ENCODE peak calls at places on chromosomes 5 and 9, in seven cellular contexts. V is cardiac muscle cell, D is colonic mucosa, M is vagina, A is neural crest cell, L is IMR-90, J is RWPE1. E is an unnamed sample.

GRCh38 chr9:80841888-80842287 is 847.5 kb downstream of the TLE1 start:
- DNase-seq in L (no peak), J (no peak), A (no peak), D (no peak), V (no peak), M (no peak), E (no peak)

GRCh38 chr9:121055642-121056143 is 5.6 kb upstream of the C5 start:
- DNase-seq in A (no peak), D (no peak), L (peak; percentile 3), V (no peak), M (no peak), J (no peak), E (no peak)

GRCh38 chr5:178478370-178478769 is 111.8 kb downstream of the COL23A1 start:
- DNase-seq in A (no peak), L (no peak), V (no peak), J (no peak), D (no peak), M (no peak), E (no peak)

GRCh38 chr5:161333194-161333880 is 213.2 kb downstream of the GABRB2 start:
- DNase-seq in D (no peak), J (no peak), M (no peak), V (no peak), A (no peak), L (no peak), E (no peak)

GRCh38 chr9:130499804-130500263 is 55.1 kb downstream of the ASS1 start:
- DNase-seq in M (no peak), D (peak; percentile 84), V (no peak), J (peak; percentile 56), L (no peak), A (no peak), E (no peak)

GRCh38 chr5:150347003-150347402 is 10.5 kb upstream of the TCOF1 start:
- DNase-seq in D (no peak), V (no peak), L (no peak), J (no peak), M (no peak), A (no peak), E (no peak)

GRCh38 chr5:122063836-122064235 is 14.2 kb downstream of the LOX start:
- DNase-seq in J (no peak), L (peak; percentile 79), V (no peak), M (no peak), D (no peak), A (no peak), E (no peak)

GRCh38 chr9:113309204-113309813 is 6.1 kb upstream of the RNF183 start:
- DNase-seq in V (peak; percentile 43), J (peak; percentile 68), L (peak; percentile 59), D (peak; percentile 58), M (no peak), A (no peak), E (no peak)

GRCh38 chr9:88672874-88673695 is 138.1 kb downstream of the NXNL2 start:
- DNase-seq in M (no peak), V (no peak), L (no peak), D (no peak), J (no peak), A (no peak), E (no peak)

GRCh38 chr5:158979749-158980521 is 119.8 kb downstream of the EBF1 start:
- DNase-seq in L (peak; percentile 29), J (peak; percentile 35), V (peak; percentile 14), D (no peak), M (no peak), A (peak; percentile 18), E (no peak)

GRCh38 chr5:62043289-62044274 is 262.4 kb upstream of the KIF2A start:
- DNase-seq in A (no peak), J (no peak), L (no peak), D (no peak), V (no peak), M (no peak), E (no peak)

GRCh38 chr9:122444366-122444765 is 33.4 kb downstream of the OR1J1 start:
- DNase-seq in V (no peak), A (no peak), D (no peak), L (peak; percentile 84), M (no peak), J (no peak), E (no peak)

GRCh38 chr9:70921126-70921525 is 200.3 kb downstream of the TRPM3 start:
- DNase-seq in L (peak; percentile 64), M (no peak), D (no peak), J (no peak), V (no peak), A (no peak), E (no peak)

GRCh38 chr5:168219515-168220410 is 71.7 kb upstream of the WWC1 start:
- DNase-seq in L (peak; percentile 63), V (peak; percentile 78), J (peak; percentile 89), M (no peak), D (peak; percentile 72), A (peak; percentile 66), E (peak; percentile 53)

GRCh38 chr9:131046093-131046380 is 37.1 kb downstream of the LAMC3 start:
- DNase-seq in D (no peak), M (no peak), J (no peak), V (no peak), L (no peak), A (no peak), E (no peak)

GRCh38 chr9:71987471-71988371 is 72.7 kb downstream of the C9orf57 start:
- DNase-seq in L (no peak), A (no peak), M (no peak), D (no peak), J (no peak), V (no peak), E (no peak)

DNA sequence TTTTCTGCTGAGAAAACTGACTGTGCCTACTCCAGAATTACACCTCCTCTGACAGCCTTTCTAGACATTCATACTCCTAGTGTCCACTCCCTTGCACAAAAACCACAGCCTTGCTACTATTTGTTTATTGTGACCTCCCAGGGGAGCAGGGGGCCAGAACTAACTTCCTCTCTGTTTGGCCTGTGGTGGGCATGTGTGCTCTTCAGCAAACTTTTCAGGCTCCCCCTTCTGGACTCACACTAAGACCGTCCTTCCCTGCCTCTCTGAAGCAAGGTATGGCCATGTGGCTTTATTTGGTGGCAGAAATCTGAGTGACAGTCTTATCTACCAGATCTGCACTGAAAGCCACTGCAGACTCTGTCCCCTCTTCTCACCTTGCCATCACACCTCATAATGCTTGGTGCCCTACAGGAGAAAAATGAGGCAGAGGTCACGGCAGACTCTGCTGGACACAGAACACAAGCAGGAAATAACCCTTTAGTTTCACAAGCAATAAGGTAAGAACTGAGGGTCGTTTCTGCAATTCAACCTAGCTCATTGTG is 28.2 kb downstream of the LIFR start:
- DNase-seq in J (no peak), A (no peak), V (no peak), M (no peak), L (no peak), D (no peak), E (no peak)
- TF ChIP-seq CTCF in J (no peak), A (no peak), V (no peak), M (no peak), L (no peak), D (no peak), E (no peak)

GRCh38 chr5:78234804-78235203 is 59.7 kb downstream of the AP3B1 start:
- DNase-seq in D (no peak), M (no peak), L (no peak), V (no peak), A (no peak), J (no peak), E (no peak)

GRCh38 chr5:78232163-78232562 is 62.3 kb downstream of the AP3B1 start:
- DNase-seq in V (no peak), A (no peak), M (no peak), L (no peak), J (peak; percentile 13), D (no peak), E (no peak)

GRCh38 chr5:78237911-78238310 is 56.6 kb downstream of the AP3B1 start:
- DNase-seq in M (no peak), J (no peak), D (no peak), L (no peak), V (no peak), A (no peak), E (no peak)

GRCh38 chr5:78236046-78236445 is 58.5 kb downstream of the AP3B1 start:
- DNase-seq in J (no peak), A (no peak), L (peak; percentile 24), D (no peak), M (no peak), V (no peak), E (no peak)

GRCh38 chr5:78235289-78235688 is 59.2 kb downstream of the AP3B1 start:
- DNase-seq in A (no peak), D (no peak), M (no peak), J (no peak), V (no peak), L (peak; percentile 56), E (no peak)
- TF ChIP-seq CTCF in A (no peak), D (no peak), M (no peak), J (no peak), V (no peak), L (no peak), E (no peak)

DNA sequence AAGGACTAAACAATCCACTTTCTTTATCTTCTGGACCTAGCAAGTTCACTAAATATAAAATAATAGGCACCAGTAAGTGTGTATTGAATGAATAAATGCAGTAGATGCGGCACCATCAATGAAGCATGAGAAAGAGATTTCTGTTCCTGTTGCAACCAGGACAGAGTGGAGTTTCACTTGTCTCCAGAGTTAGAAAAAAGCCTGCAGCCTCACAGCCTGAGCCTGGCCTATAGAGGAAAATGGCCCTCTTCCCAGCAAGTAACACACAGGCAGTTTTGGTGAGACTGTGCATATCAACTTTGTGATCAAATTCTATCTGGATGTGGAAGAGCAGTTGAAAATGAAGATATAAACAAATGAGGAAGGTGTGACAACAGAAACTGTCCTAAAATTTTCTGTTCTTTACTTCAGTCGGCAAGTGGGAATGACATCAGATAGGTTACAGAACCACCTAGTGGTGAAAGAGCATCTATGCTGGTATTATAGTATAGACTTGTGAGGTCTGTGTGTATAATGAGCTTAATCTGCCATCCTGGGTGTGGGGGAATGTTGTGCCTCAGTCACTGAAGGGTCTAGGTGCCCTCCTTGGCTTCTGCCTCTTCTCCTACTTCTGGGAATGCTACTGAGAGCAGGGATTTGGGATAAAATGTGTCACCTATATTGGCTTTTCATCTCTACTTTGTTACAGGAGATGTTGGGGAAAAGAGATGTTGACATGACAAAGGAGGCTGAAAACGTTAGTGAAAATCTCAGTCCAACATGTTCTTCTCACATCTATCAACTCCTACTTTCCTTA is 28.2 kb downstream of the YIPF5 start:
- DNase-seq in J (peak; percentile 66), A (no peak), M (no peak), V (peak; percentile 47), D (no peak), L (peak; percentile 67), E (no peak)
- TF ChIP-seq CTCF in J (peak; percentile 75), A (peak; percentile 80), M (peak; percentile 10), V (peak; percentile 69), D (peak; percentile 53), L (peak; percentile 76), E (peak; percentile 80)

GRCh38 chr5:134006119-134006514 is 1.3 kb upstream of the VDAC1 start:
- DNase-seq in J (no peak), M (no peak), V (no peak), D (no peak), L (no peak), A (no peak), E (no peak)

GRCh38 chr5:134005415-134006118 is 792 bp upstream of the VDAC1 start:
- DNase-seq in J (no peak), M (no peak), L (no peak), V (peak; percentile 44), D (peak; percentile 68), A (no peak), E (peak; percentile 37)

GRCh38 chr5:134003064-134003956 is 1.5 kb downstream of the VDAC1 start:
- DNase-seq in M (no peak), V (no peak), A (no peak), L (no peak), J (peak; percentile 41), D (no peak), E (no peak)

GRCh38 chr5:134003957-134004625 is 684 bp downstream of the VDAC1 start:
- DNase-seq in J (peak; percentile 54), L (peak; percentile 42), A (peak; percentile 41), V (peak; percentile 69), M (no peak), D (peak; percentile 67), E (no peak)

GRCh38 chr5:134004626-134005414 is at the start of gene VDAC1:
- DNase-seq in D (peak; percentile 72), M (no peak), A (peak; percentile 64), V (peak; percentile 92), L (peak; percentile 88), J (peak; percentile 95), E (peak; percentile 72)
- TF ChIP-seq CTCF in D (no peak), M (no peak), A (no peak), V (no peak), L (no peak), J (no peak), E (no peak)

E was measured in D721Med.